ENCODE peak calls at places on chromosomes 12 and 14, in six cellular contexts. One of them, this sample, is unnamed.

GRCh38 chr12:108802666-108803036 is 54.7 kb downstream of the SSH1 start:
- DNase-seq in glomerular endothelial cell: no peak
- DNase-seq in cardiac fibroblast: peak
- DNase-seq in GM13977: no peak
- DNase-seq in stimulated activated CD8-positive, alpha-beta memory T cell treated with anti-CD3 and anti-CD28 coated beads, Interleukin-7, amount 100 ng/mL, for 1 hour: no peak
- DNase-seq in HL-60: no peak
- DNase-seq in this sample: no peak

GRCh38 chr12:20716037-20716436 is 20.9 kb downstream of the SLCO1C1 start:
- DNase-seq in glomerular endothelial cell: no peak
- DNase-seq in cardiac fibroblast: no peak
- DNase-seq in GM13977: no peak
- DNase-seq in stimulated activated CD8-positive, alpha-beta memory T cell treated with anti-CD3 and anti-CD28 coated beads, Interleukin-7, amount 100 ng/mL, for 1 hour: no peak
- DNase-seq in HL-60: no peak
- DNase-seq in this sample: peak

GRCh38 chr12:116295327-116296263 is 18.1 kb upstream of the MED13L start:
- DNase-seq in glomerular endothelial cell: no peak
- DNase-seq in cardiac fibroblast: peak
- DNase-seq in GM13977: no peak
- DNase-seq in stimulated activated CD8-positive, alpha-beta memory T cell treated with anti-CD3 and anti-CD28 coated beads, Interleukin-7, amount 100 ng/mL, for 1 hour: no peak
- DNase-seq in HL-60: no peak
- DNase-seq in this sample: no peak

GRCh38 chr12:116916714-116917114 is 6.0 kb downstream of the FBXW8 start:
- DNase-seq in glomerular endothelial cell: no peak
- DNase-seq in cardiac fibroblast: peak
- DNase-seq in GM13977: peak
- DNase-seq in stimulated activated CD8-positive, alpha-beta memory T cell treated with anti-CD3 and anti-CD28 coated beads, Interleukin-7, amount 100 ng/mL, for 1 hour: no peak
- DNase-seq in HL-60: peak
- DNase-seq in this sample: peak

GRCh38 chr14:74974364-74975058 is 19.1 kb upstream of the PGF start:
- DNase-seq in glomerular endothelial cell: no peak
- DNase-seq in cardiac fibroblast: no peak
- DNase-seq in GM13977: no peak
- DNase-seq in stimulated activated CD8-positive, alpha-beta memory T cell treated with anti-CD3 and anti-CD28 coated beads, Interleukin-7, amount 100 ng/mL, for 1 hour: no peak
- DNase-seq in HL-60: no peak
- DNase-seq in this sample: no peak

GRCh38 chr14:75434557-75435248 is 6.9 kb downstream of the JDP2 start:
- DNase-seq in glomerular endothelial cell: no peak
- DNase-seq in cardiac fibroblast: no peak
- DNase-seq in GM13977: no peak
- DNase-seq in stimulated activated CD8-positive, alpha-beta memory T cell treated with anti-CD3 and anti-CD28 coated beads, Interleukin-7, amount 100 ng/mL, for 1 hour: no peak
- DNase-seq in HL-60: no peak
- DNase-seq in this sample: no peak

GRCh38 chr12:57905812-57906475 is 35.4 kb upstream of the ATP23 start:
- DNase-seq in glomerular endothelial cell: no peak
- DNase-seq in cardiac fibroblast: no peak
- DNase-seq in GM13977: no peak
- DNase-seq in stimulated activated CD8-positive, alpha-beta memory T cell treated with anti-CD3 and anti-CD28 coated beads, Interleukin-7, amount 100 ng/mL, for 1 hour: no peak
- DNase-seq in HL-60: no peak
- DNase-seq in this sample: no peak

GRCh38 chr14:73457050-73457934 is 1.1 kb downstream of the NUMB start:
- DNase-seq in glomerular endothelial cell: no peak
- DNase-seq in cardiac fibroblast: peak
- DNase-seq in GM13977: peak
- DNase-seq in stimulated activated CD8-positive, alpha-beta memory T cell treated with anti-CD3 and anti-CD28 coated beads, Interleukin-7, amount 100 ng/mL, for 1 hour: no peak
- DNase-seq in HL-60: no peak
- DNase-seq in this sample: no peak

GRCh38 chr12:91662021-91662420 is 479.4 kb upstream of the DCN start:
- DNase-seq in glomerular endothelial cell: no peak
- DNase-seq in cardiac fibroblast: peak
- DNase-seq in GM13977: no peak
- DNase-seq in stimulated activated CD8-positive, alpha-beta memory T cell treated with anti-CD3 and anti-CD28 coated beads, Interleukin-7, amount 100 ng/mL, for 1 hour: no peak
- DNase-seq in HL-60: no peak
- DNase-seq in this sample: no peak

GRCh38 chr12:51246254-51246853 is 7.7 kb downstream of the DAZAP2 start:
- DNase-seq in glomerular endothelial cell: no peak
- DNase-seq in cardiac fibroblast: peak
- DNase-seq in GM13977: no peak
- DNase-seq in stimulated activated CD8-positive, alpha-beta memory T cell treated with anti-CD3 and anti-CD28 coated beads, Interleukin-7, amount 100 ng/mL, for 1 hour: no peak
- DNase-seq in HL-60: peak
- DNase-seq in this sample: no peak

GRCh38 chr12:4526923-4527546 is 11.7 kb upstream of the RAD51AP1 start:
- DNase-seq in glomerular endothelial cell: no peak
- DNase-seq in cardiac fibroblast: peak
- DNase-seq in GM13977: no peak
- DNase-seq in stimulated activated CD8-positive, alpha-beta memory T cell treated with anti-CD3 and anti-CD28 coated beads, Interleukin-7, amount 100 ng/mL, for 1 hour: no peak
- DNase-seq in HL-60: no peak
- DNase-seq in this sample: peak

GRCh38 chr12:3084742-3085141 is 7.6 kb downstream of the TSPAN9 start:
- DNase-seq in glomerular endothelial cell: no peak
- DNase-seq in cardiac fibroblast: no peak
- DNase-seq in GM13977: no peak
- DNase-seq in stimulated activated CD8-positive, alpha-beta memory T cell treated with anti-CD3 and anti-CD28 coated beads, Interleukin-7, amount 100 ng/mL, for 1 hour: no peak
- DNase-seq in HL-60: no peak
- DNase-seq in this sample: no peak

GRCh38 chr12:87444039-87444438 is 585.2 kb downstream of the C12orf50 start:
- DNase-seq in glomerular endothelial cell: no peak
- DNase-seq in cardiac fibroblast: no peak
- DNase-seq in GM13977: no peak
- DNase-seq in stimulated activated CD8-positive, alpha-beta memory T cell treated with anti-CD3 and anti-CD28 coated beads, Interleukin-7, amount 100 ng/mL, for 1 hour: no peak
- DNase-seq in HL-60: no peak
- DNase-seq in this sample: no peak

GRCh38 chr14:104550849-104551728 is 28.5 kb upstream of the C14orf180 start:
- DNase-seq in glomerular endothelial cell: no peak
- DNase-seq in cardiac fibroblast: no peak
- DNase-seq in GM13977: no peak
- DNase-seq in stimulated activated CD8-positive, alpha-beta memory T cell treated with anti-CD3 and anti-CD28 coated beads, Interleukin-7, amount 100 ng/mL, for 1 hour: no peak
- DNase-seq in HL-60: no peak
- DNase-seq in this sample: no peak

GRCh38 chr12:39235990-39236767 is 206.7 kb downstream of the KIF21A start:
- DNase-seq in glomerular endothelial cell: no peak
- DNase-seq in cardiac fibroblast: peak
- DNase-seq in GM13977: no peak
- DNase-seq in stimulated activated CD8-positive, alpha-beta memory T cell treated with anti-CD3 and anti-CD28 coated beads, Interleukin-7, amount 100 ng/mL, for 1 hour: no peak
- DNase-seq in HL-60: no peak
- DNase-seq in this sample: no peak

GRCh38 chr14:20794644-20795369 is 7.8 kb downstream of the RNASE1 start:
- DNase-seq in glomerular endothelial cell: no peak
- DNase-seq in cardiac fibroblast: no peak
- DNase-seq in GM13977: no peak
- DNase-seq in stimulated activated CD8-positive, alpha-beta memory T cell treated with anti-CD3 and anti-CD28 coated beads, Interleukin-7, amount 100 ng/mL, for 1 hour: no peak
- DNase-seq in HL-60: peak
- DNase-seq in this sample: no peak

GRCh38 chr12:1205512-1206060 is 214.6 kb downstream of the ERC1 start:
- DNase-seq in glomerular endothelial cell: no peak
- DNase-seq in cardiac fibroblast: peak
- DNase-seq in GM13977: no peak
- DNase-seq in stimulated activated CD8-positive, alpha-beta memory T cell treated with anti-CD3 and anti-CD28 coated beads, Interleukin-7, amount 100 ng/mL, for 1 hour: no peak
- DNase-seq in HL-60: no peak
- DNase-seq in this sample: no peak

GRCh38 chr12:14111230-14111865 is 129.9 kb upstream of the GRIN2B start:
- DNase-seq in glomerular endothelial cell: no peak
- DNase-seq in cardiac fibroblast: no peak
- DNase-seq in GM13977: peak
- DNase-seq in stimulated activated CD8-positive, alpha-beta memory T cell treated with anti-CD3 and anti-CD28 coated beads, Interleukin-7, amount 100 ng/mL, for 1 hour: no peak
- DNase-seq in HL-60: peak
- DNase-seq in this sample: peak

GRCh38 chr12:101925352-101925751 is 48.0 kb downstream of the DRAM1 start:
- DNase-seq in glomerular endothelial cell: no peak
- DNase-seq in cardiac fibroblast: peak
- DNase-seq in GM13977: no peak
- DNase-seq in stimulated activated CD8-positive, alpha-beta memory T cell treated with anti-CD3 and anti-CD28 coated beads, Interleukin-7, amount 100 ng/mL, for 1 hour: no peak
- DNase-seq in HL-60: peak
- DNase-seq in this sample: no peak

GRCh38 chr12:29486972-29487371 is 10.5 kb downstream of the OVCH1 start:
- DNase-seq in glomerular endothelial cell: no peak
- DNase-seq in cardiac fibroblast: no peak
- DNase-seq in GM13977: no peak
- DNase-seq in stimulated activated CD8-positive, alpha-beta memory T cell treated with anti-CD3 and anti-CD28 coated beads, Interleukin-7, amount 100 ng/mL, for 1 hour: no peak
- DNase-seq in HL-60: no peak
- DNase-seq in this sample: no peak

GRCh38 chr14:89349196-89350008 is 67.6 kb downstream of the FOXN3 start:
- DNase-seq in glomerular endothelial cell: no peak
- DNase-seq in cardiac fibroblast: peak
- DNase-seq in GM13977: no peak
- DNase-seq in stimulated activated CD8-positive, alpha-beta memory T cell treated with anti-CD3 and anti-CD28 coated beads, Interleukin-7, amount 100 ng/mL, for 1 hour: no peak
- DNase-seq in HL-60: no peak
- DNase-seq in this sample: no peak

GRCh38 chr12:108612788-108613282 is 15.0 kb upstream of the TMEM119 start:
- DNase-seq in glomerular endothelial cell: no peak
- DNase-seq in cardiac fibroblast: no peak
- DNase-seq in GM13977: no peak
- DNase-seq in stimulated activated CD8-positive, alpha-beta memory T cell treated with anti-CD3 and anti-CD28 coated beads, Interleukin-7, amount 100 ng/mL, for 1 hour: no peak
- DNase-seq in HL-60: no peak
- DNase-seq in this sample: no peak

GRCh38 chr12:67764946-67765619 is 116.5 kb downstream of the DYRK2 start:
- DNase-seq in glomerular endothelial cell: no peak
- DNase-seq in cardiac fibroblast: no peak
- DNase-seq in GM13977: no peak
- DNase-seq in stimulated activated CD8-positive, alpha-beta memory T cell treated with anti-CD3 and anti-CD28 coated beads, Interleukin-7, amount 100 ng/mL, for 1 hour: no peak
- DNase-seq in HL-60: no peak
- DNase-seq in this sample: peak

GRCh38 chr12:130978785-130979184 is 25.1 kb downstream of the ADGRD1 start:
- DNase-seq in glomerular endothelial cell: no peak
- DNase-seq in cardiac fibroblast: no peak
- DNase-seq in GM13977: no peak
- DNase-seq in stimulated activated CD8-positive, alpha-beta memory T cell treated with anti-CD3 and anti-CD28 coated beads, Interleukin-7, amount 100 ng/mL, for 1 hour: no peak
- DNase-seq in HL-60: no peak
- DNase-seq in this sample: no peak

GRCh38 chr12:31037028-31037427 is 36.6 kb upstream of the DDX11 start:
- DNase-seq in glomerular endothelial cell: no peak
- DNase-seq in cardiac fibroblast: no peak
- DNase-seq in GM13977: no peak
- DNase-seq in stimulated activated CD8-positive, alpha-beta memory T cell treated with anti-CD3 and anti-CD28 coated beads, Interleukin-7, amount 100 ng/mL, for 1 hour: no peak
- DNase-seq in HL-60: no peak
- DNase-seq in this sample: no peak

GRCh38 chr14:64788706-64789105 is 84.5 kb downstream of the PLEKHG3 start:
- DNase-seq in glomerular endothelial cell: no peak
- DNase-seq in cardiac fibroblast: peak
- DNase-seq in GM13977: no peak
- DNase-seq in stimulated activated CD8-positive, alpha-beta memory T cell treated with anti-CD3 and anti-CD28 coated beads, Interleukin-7, amount 100 ng/mL, for 1 hour: no peak
- DNase-seq in HL-60: no peak
- DNase-seq in this sample: no peak